ENCODE peak calls at places on chromosomes 3 and 15, in seven cellular contexts. V, Y, H, P, S, L and J are unnamed samples.

GRCh38 chr3:162087361-162087760 is 590.8 kb downstream of the OTOL1 start:
- DNase-seq in L (no peak), H (no peak), S (no peak), P (no peak), V (no peak), Y (no peak), J (no peak)

GRCh38 chr3:196788509-196788908 is 48.9 kb downstream of the PAK2 start:
- DNase-seq in P (no peak), Y (no peak), V (no peak), S (no peak), L (no peak), H (no peak), J (no peak)

GRCh38 chr15:92958105-92958504 is 58.0 kb downstream of the CHD2 start:
- DNase-seq in H (peak; percentile 17), P (peak; percentile 7), S (no peak), Y (no peak), V (no peak), L (peak; percentile 43), J (no peak)

GRCh38 chr3:126488886-126489569 is 13.3 kb upstream of the ZXDC start:
- DNase-seq in P (no peak), V (no peak), S (no peak), L (no peak), Y (no peak), H (no peak), J (no peak)

GRCh38 chr3:53691885-53692284 is 154.3 kb downstream of the CHDH start:
- DNase-seq in S (no peak), Y (no peak), P (no peak), V (no peak), L (no peak), H (no peak), J (no peak)

GRCh38 chr3:127817331-127817821 is 4.9 kb downstream of the MGLL start:
- DNase-seq in S (no peak), H (no peak), Y (no peak), L (no peak), P (no peak), V (no peak), J (peak; percentile 74)

GRCh38 chr3:48410205-48411040 is 19.5 kb downstream of the PLXNB1 start:
- DNase-seq in V (no peak), L (no peak), S (peak; percentile 18), P (no peak), H (no peak), Y (no peak), J (peak; percentile 8)

GRCh38 chr3:195543642-195544536 is 764 bp upstream of the PPP1R2 start:
- DNase-seq in Y (no peak), S (peak; percentile 43), H (no peak), V (no peak), P (no peak), L (no peak), J (peak; percentile 16)

GRCh38 chr3:172074578-172074977 is 35.2 kb downstream of the FNDC3B start:
- DNase-seq in L (no peak), S (peak; percentile 37), Y (no peak), V (no peak), P (no peak), H (no peak), J (no peak)